ENCODE peak calls at places on chromosomes 1 and 21, in ten cellular contexts. One of them, this sample, is unnamed.

GRCh38 chr1:210233495-210234253 is 1.1 kb downstream of the SERTAD4 start:
- DNase-seq in dorsolateral prefrontal cortex: peak
- DNase-seq in coronary artery: peak
- DNase-seq in IMR-90: peak
- DNase-seq in activated T-cell treated with anti-CD3 and anti-CD28 coated beads for 1 hour: no peak
- DNase-seq in stimulated activated CD8-positive, alpha-beta memory T cell treated with anti-CD3 and anti-CD28 coated beads, Interleukin-4, amount 100 ng/mL, for 48 hours: peak
- DNase-seq in fibroblast of pulmonary artery: peak
- DNase-seq in T-helper 2 cell: no peak
- DNase-seq in AG09319: no peak
- DNase-seq in H4: peak
- DNase-seq in this sample: peak

GRCh38 chr1:119659628-119660027 is 11.6 kb upstream of the ZNF697 start:
- DNase-seq in dorsolateral prefrontal cortex: no peak
- DNase-seq in coronary artery: no peak
- DNase-seq in IMR-90: peak
- DNase-seq in activated T-cell treated with anti-CD3 and anti-CD28 coated beads for 1 hour: no peak
- DNase-seq in stimulated activated CD8-positive, alpha-beta memory T cell treated with anti-CD3 and anti-CD28 coated beads, Interleukin-4, amount 100 ng/mL, for 48 hours: no peak
- DNase-seq in fibroblast of pulmonary artery: peak
- DNase-seq in T-helper 2 cell: no peak
- DNase-seq in AG09319: no peak
- DNase-seq in H4: no peak
- DNase-seq in this sample: no peak

GRCh38 chr21:45295576-45296365 is 8.1 kb upstream of the POFUT2 start:
- DNase-seq in dorsolateral prefrontal cortex: peak
- DNase-seq in coronary artery: peak
- DNase-seq in IMR-90: peak
- DNase-seq in activated T-cell treated with anti-CD3 and anti-CD28 coated beads for 1 hour: no peak
- DNase-seq in stimulated activated CD8-positive, alpha-beta memory T cell treated with anti-CD3 and anti-CD28 coated beads, Interleukin-4, amount 100 ng/mL, for 48 hours: peak
- DNase-seq in fibroblast of pulmonary artery: no peak
- DNase-seq in T-helper 2 cell: no peak
- DNase-seq in AG09319: no peak
- DNase-seq in H4: no peak
- DNase-seq in this sample: no peak

GRCh38 chr1:33089457-33089856 is 8.5 kb downstream of the AZIN2 start:
- DNase-seq in dorsolateral prefrontal cortex: no peak
- DNase-seq in coronary artery: no peak
- DNase-seq in IMR-90: no peak
- DNase-seq in activated T-cell treated with anti-CD3 and anti-CD28 coated beads for 1 hour: no peak
- DNase-seq in stimulated activated CD8-positive, alpha-beta memory T cell treated with anti-CD3 and anti-CD28 coated beads, Interleukin-4, amount 100 ng/mL, for 48 hours: no peak
- DNase-seq in fibroblast of pulmonary artery: no peak
- DNase-seq in T-helper 2 cell: no peak
- DNase-seq in AG09319: no peak
- DNase-seq in H4: no peak
- DNase-seq in this sample: no peak

GRCh38 chr21:45283019-45283610 is 4.6 kb downstream of the POFUT2 start:
- DNase-seq in dorsolateral prefrontal cortex: peak
- DNase-seq in coronary artery: peak
- DNase-seq in IMR-90: no peak
- DNase-seq in activated T-cell treated with anti-CD3 and anti-CD28 coated beads for 1 hour: no peak
- DNase-seq in stimulated activated CD8-positive, alpha-beta memory T cell treated with anti-CD3 and anti-CD28 coated beads, Interleukin-4, amount 100 ng/mL, for 48 hours: no peak
- DNase-seq in fibroblast of pulmonary artery: no peak
- DNase-seq in T-helper 2 cell: no peak
- DNase-seq in AG09319: no peak
- DNase-seq in H4: no peak
- DNase-seq in this sample: no peak

GRCh38 chr1:3664700-3665375 is 12.5 kb downstream of the TP73 start:
- DNase-seq in dorsolateral prefrontal cortex: no peak
- DNase-seq in coronary artery: no peak
- DNase-seq in IMR-90: no peak
- DNase-seq in activated T-cell treated with anti-CD3 and anti-CD28 coated beads for 1 hour: no peak
- DNase-seq in stimulated activated CD8-positive, alpha-beta memory T cell treated with anti-CD3 and anti-CD28 coated beads, Interleukin-4, amount 100 ng/mL, for 48 hours: no peak
- DNase-seq in fibroblast of pulmonary artery: no peak
- DNase-seq in T-helper 2 cell: no peak
- DNase-seq in AG09319: no peak
- DNase-seq in H4: no peak
- DNase-seq in this sample: peak

GRCh38 chr1:50251592-50252165 is 143.0 kb downstream of the ELAVL4 start:
- DNase-seq in dorsolateral prefrontal cortex: peak
- DNase-seq in coronary artery: no peak
- DNase-seq in IMR-90: no peak
- DNase-seq in activated T-cell treated with anti-CD3 and anti-CD28 coated beads for 1 hour: no peak
- DNase-seq in stimulated activated CD8-positive, alpha-beta memory T cell treated with anti-CD3 and anti-CD28 coated beads, Interleukin-4, amount 100 ng/mL, for 48 hours: no peak
- DNase-seq in fibroblast of pulmonary artery: no peak
- DNase-seq in T-helper 2 cell: no peak
- DNase-seq in AG09319: no peak
- DNase-seq in H4: no peak
- DNase-seq in this sample: no peak

GRCh38 chr1:159071970-159072582 is 4.5 kb downstream of the AIM2 start:
- DNase-seq in dorsolateral prefrontal cortex: no peak
- DNase-seq in coronary artery: no peak
- DNase-seq in IMR-90: peak
- DNase-seq in activated T-cell treated with anti-CD3 and anti-CD28 coated beads for 1 hour: no peak
- DNase-seq in stimulated activated CD8-positive, alpha-beta memory T cell treated with anti-CD3 and anti-CD28 coated beads, Interleukin-4, amount 100 ng/mL, for 48 hours: no peak
- DNase-seq in fibroblast of pulmonary artery: peak
- DNase-seq in T-helper 2 cell: no peak
- DNase-seq in AG09319: peak
- DNase-seq in H4: peak
- DNase-seq in this sample: peak

GRCh38 chr1:44212355-44213221 is 683 bp upstream of the DMAP1 start:
- DNase-seq in dorsolateral prefrontal cortex: no peak
- DNase-seq in coronary artery: no peak
- DNase-seq in IMR-90: no peak
- DNase-seq in activated T-cell treated with anti-CD3 and anti-CD28 coated beads for 1 hour: no peak
- DNase-seq in stimulated activated CD8-positive, alpha-beta memory T cell treated with anti-CD3 and anti-CD28 coated beads, Interleukin-4, amount 100 ng/mL, for 48 hours: peak
- DNase-seq in fibroblast of pulmonary artery: no peak
- DNase-seq in T-helper 2 cell: no peak
- DNase-seq in AG09319: no peak
- DNase-seq in H4: no peak
- DNase-seq in this sample: peak

GRCh38 chr1:204377800-204378608 is 18.3 kb upstream of the PLEKHA6 start:
- DNase-seq in dorsolateral prefrontal cortex: no peak
- DNase-seq in coronary artery: no peak
- DNase-seq in IMR-90: no peak
- DNase-seq in activated T-cell treated with anti-CD3 and anti-CD28 coated beads for 1 hour: peak
- DNase-seq in stimulated activated CD8-positive, alpha-beta memory T cell treated with anti-CD3 and anti-CD28 coated beads, Interleukin-4, amount 100 ng/mL, for 48 hours: peak
- DNase-seq in fibroblast of pulmonary artery: no peak
- DNase-seq in T-helper 2 cell: peak
- DNase-seq in AG09319: no peak
- DNase-seq in H4: no peak
- DNase-seq in this sample: peak

GRCh38 chr1:31306278-31306677 is 9.4 kb downstream of the ZCCHC17 start:
- DNase-seq in dorsolateral prefrontal cortex: no peak
- DNase-seq in coronary artery: no peak
- DNase-seq in IMR-90: peak
- DNase-seq in activated T-cell treated with anti-CD3 and anti-CD28 coated beads for 1 hour: no peak
- DNase-seq in stimulated activated CD8-positive, alpha-beta memory T cell treated with anti-CD3 and anti-CD28 coated beads, Interleukin-4, amount 100 ng/mL, for 48 hours: no peak
- DNase-seq in fibroblast of pulmonary artery: peak
- DNase-seq in T-helper 2 cell: no peak
- DNase-seq in AG09319: peak
- DNase-seq in H4: peak
- DNase-seq in this sample: peak

GRCh38 chr1:86748622-86749373 is 44.4 kb downstream of the SH3GLB1 start:
- DNase-seq in dorsolateral prefrontal cortex: no peak
- DNase-seq in coronary artery: no peak
- DNase-seq in IMR-90: no peak
- DNase-seq in activated T-cell treated with anti-CD3 and anti-CD28 coated beads for 1 hour: no peak
- DNase-seq in stimulated activated CD8-positive, alpha-beta memory T cell treated with anti-CD3 and anti-CD28 coated beads, Interleukin-4, amount 100 ng/mL, for 48 hours: no peak
- DNase-seq in fibroblast of pulmonary artery: no peak
- DNase-seq in T-helper 2 cell: no peak
- DNase-seq in AG09319: no peak
- DNase-seq in H4: no peak
- DNase-seq in this sample: no peak

GRCh38 chr1:151763990-151764389 is 694 bp upstream of the MRPL9 start:
- DNase-seq in dorsolateral prefrontal cortex: no peak
- DNase-seq in coronary artery: no peak
- DNase-seq in IMR-90: no peak
- DNase-seq in activated T-cell treated with anti-CD3 and anti-CD28 coated beads for 1 hour: no peak
- DNase-seq in stimulated activated CD8-positive, alpha-beta memory T cell treated with anti-CD3 and anti-CD28 coated beads, Interleukin-4, amount 100 ng/mL, for 48 hours: no peak
- DNase-seq in fibroblast of pulmonary artery: no peak
- DNase-seq in T-helper 2 cell: no peak
- DNase-seq in AG09319: no peak
- DNase-seq in H4: no peak
- DNase-seq in this sample: no peak

GRCh38 chr21:44089001-44089911 is 17.9 kb upstream of the PWP2 start:
- DNase-seq in dorsolateral prefrontal cortex: peak
- DNase-seq in coronary artery: peak
- DNase-seq in IMR-90: no peak
- DNase-seq in activated T-cell treated with anti-CD3 and anti-CD28 coated beads for 1 hour: peak
- DNase-seq in stimulated activated CD8-positive, alpha-beta memory T cell treated with anti-CD3 and anti-CD28 coated beads, Interleukin-4, amount 100 ng/mL, for 48 hours: peak
- DNase-seq in fibroblast of pulmonary artery: no peak
- DNase-seq in T-helper 2 cell: no peak
- DNase-seq in AG09319: no peak
- DNase-seq in H4: no peak
- DNase-seq in this sample: no peak

GRCh38 chr1:86487131-86487804 is 18.5 kb downstream of the CLCA1 start:
- DNase-seq in dorsolateral prefrontal cortex: no peak
- DNase-seq in coronary artery: no peak
- DNase-seq in IMR-90: peak
- DNase-seq in activated T-cell treated with anti-CD3 and anti-CD28 coated beads for 1 hour: no peak
- DNase-seq in stimulated activated CD8-positive, alpha-beta memory T cell treated with anti-CD3 and anti-CD28 coated beads, Interleukin-4, amount 100 ng/mL, for 48 hours: no peak
- DNase-seq in fibroblast of pulmonary artery: peak
- DNase-seq in T-helper 2 cell: no peak
- DNase-seq in AG09319: peak
- DNase-seq in H4: no peak
- DNase-seq in this sample: no peak

GRCh38 chr1:61079898-61080336 is 2.4 kb upstream of the NFIA start:
- DNase-seq in dorsolateral prefrontal cortex: peak
- DNase-seq in coronary artery: peak
- DNase-seq in IMR-90: peak
- DNase-seq in activated T-cell treated with anti-CD3 and anti-CD28 coated beads for 1 hour: no peak
- DNase-seq in stimulated activated CD8-positive, alpha-beta memory T cell treated with anti-CD3 and anti-CD28 coated beads, Interleukin-4, amount 100 ng/mL, for 48 hours: peak
- DNase-seq in fibroblast of pulmonary artery: peak
- DNase-seq in T-helper 2 cell: no peak
- DNase-seq in AG09319: peak
- DNase-seq in H4: peak
- DNase-seq in this sample: peak

GRCh38 chr1:51648180-51649109 is 31.6 kb downstream of the OSBPL9 start:
- DNase-seq in dorsolateral prefrontal cortex: no peak
- DNase-seq in coronary artery: no peak
- DNase-seq in IMR-90: peak
- DNase-seq in activated T-cell treated with anti-CD3 and anti-CD28 coated beads for 1 hour: no peak
- DNase-seq in stimulated activated CD8-positive, alpha-beta memory T cell treated with anti-CD3 and anti-CD28 coated beads, Interleukin-4, amount 100 ng/mL, for 48 hours: no peak
- DNase-seq in fibroblast of pulmonary artery: peak
- DNase-seq in T-helper 2 cell: no peak
- DNase-seq in AG09319: peak
- DNase-seq in H4: peak
- DNase-seq in this sample: peak

GRCh38 chr1:33762099-33762830 is 101.6 kb upstream of the HMGB4 start:
- DNase-seq in dorsolateral prefrontal cortex: no peak
- DNase-seq in coronary artery: peak
- DNase-seq in IMR-90: peak
- DNase-seq in activated T-cell treated with anti-CD3 and anti-CD28 coated beads for 1 hour: no peak
- DNase-seq in stimulated activated CD8-positive, alpha-beta memory T cell treated with anti-CD3 and anti-CD28 coated beads, Interleukin-4, amount 100 ng/mL, for 48 hours: no peak
- DNase-seq in fibroblast of pulmonary artery: no peak
- DNase-seq in T-helper 2 cell: no peak
- DNase-seq in AG09319: peak
- DNase-seq in H4: no peak
- DNase-seq in this sample: no peak

GRCh38 chr21:33123396-33124120 is 53.6 kb downstream of the OLIG1 start:
- DNase-seq in dorsolateral prefrontal cortex: no peak
- DNase-seq in coronary artery: no peak
- DNase-seq in IMR-90: no peak
- DNase-seq in activated T-cell treated with anti-CD3 and anti-CD28 coated beads for 1 hour: no peak
- DNase-seq in stimulated activated CD8-positive, alpha-beta memory T cell treated with anti-CD3 and anti-CD28 coated beads, Interleukin-4, amount 100 ng/mL, for 48 hours: no peak
- DNase-seq in fibroblast of pulmonary artery: no peak
- DNase-seq in T-helper 2 cell: no peak
- DNase-seq in AG09319: no peak
- DNase-seq in H4: peak
- DNase-seq in this sample: peak

GRCh38 chr21:45265721-45266517 is 21.8 kb downstream of the POFUT2 start:
- DNase-seq in dorsolateral prefrontal cortex: peak
- DNase-seq in coronary artery: peak
- DNase-seq in IMR-90: no peak
- DNase-seq in activated T-cell treated with anti-CD3 and anti-CD28 coated beads for 1 hour: no peak
- DNase-seq in stimulated activated CD8-positive, alpha-beta memory T cell treated with anti-CD3 and anti-CD28 coated beads, Interleukin-4, amount 100 ng/mL, for 48 hours: no peak
- DNase-seq in fibroblast of pulmonary artery: no peak
- DNase-seq in T-helper 2 cell: no peak
- DNase-seq in AG09319: no peak
- DNase-seq in H4: no peak
- DNase-seq in this sample: no peak